ENCODE peak calls at places on chromosomes 6 and 20, in five cellular contexts. M is SK-N-SH, Z is HCT116, H is Karpas-422, U is tibial artery. E is an unnamed sample.

GRCh38 chr6:95517004-95517403 is 60.3 kb upstream of the MANEA start:
- DNase-seq in M (no peak), Z (no peak), H (no peak), U (no peak), E (peak; percentile 77)

GRCh38 chr20:58649288-58650180 is 1.5 kb upstream of the STX16 start:
- DNase-seq in M (no peak), Z (no peak), H (no peak), U (no peak), E (peak; percentile 77)

GRCh38 chr6:130655586-130655985 is 171.6 kb upstream of the SMLR1 start:
- DNase-seq in M (no peak), Z (no peak), H (no peak), U (no peak), E (no peak)

GRCh38 chr20:43178079-43178478 is 11.6 kb downstream of the PTPRT start:
- DNase-seq in M (no peak), Z (no peak), H (no peak), U (no peak), E (no peak)

GRCh38 chr20:36262440-36262839 is 26.2 kb downstream of the AAR2 start:
- DNase-seq in M (no peak), Z (no peak), H (no peak), U (no peak), E (no peak)

GRCh38 chr6:37667050-37667814 is 30.5 kb downstream of the MDGA1 start:
- DNase-seq in M (no peak), Z (no peak), H (no peak), U (no peak), E (no peak)

GRCh38 chr6:106609699-106610098 is 19.6 kb downstream of the RTN4IP1 start:
- DNase-seq in M (peak; percentile 39), Z (peak; percentile 21), H (peak; percentile 84), U (no peak), E (peak; percentile 69)

GRCh38 chr6:45903959-45904358 is 111.7 kb downstream of the CLIC5 start:
- DNase-seq in M (no peak), Z (no peak), H (no peak), U (no peak), E (no peak)

GRCh38 chr6:82415820-82416219 is 52.2 kb downstream of the TPBG start:
- DNase-seq in M (no peak), Z (no peak), H (no peak), U (no peak), E (no peak)

GRCh38 chr6:156798091-156798735 is 21.0 kb downstream of the ARID1B start:
- DNase-seq in M (no peak), Z (no peak), H (no peak), U (no peak), E (peak; percentile 39)

GRCh38 chr6:44432726-44433125 is 45.2 kb downstream of the CDC5L start:
- DNase-seq in M (no peak), Z (no peak), H (no peak), U (no peak), E (no peak)

GRCh38 chr6:35152067-35152707 is 11.0 kb upstream of the TCP11 start:
- DNase-seq in M (no peak), Z (peak; percentile 7), H (no peak), U (no peak), E (no peak)

GRCh38 chr20:58705525-58705924 is 12.9 kb downstream of the NPEPL1 start:
- DNase-seq in M (peak; percentile 27), Z (no peak), H (no peak), U (no peak), E (no peak)

GRCh38 chr6:83514877-83515466 is 2.6 kb downstream of the PRSS35 start:
- DNase-seq in M (peak; percentile 50), Z (peak; percentile 57), H (peak; percentile 78), U (no peak), E (peak; percentile 69)

GRCh38 chr6:69392745-69393144 is 404.1 kb downstream of the LMBRD1 start:
- DNase-seq in M (no peak), Z (no peak), H (no peak), U (no peak), E (no peak)

GRCh38 chr6:3912366-3913076 is 63.3 kb downstream of the FAM50B start:
- DNase-seq in M (no peak), Z (no peak), H (no peak), U (no peak), E (peak; percentile 6)

GRCh38 chr6:162845972-162846371 is 118.2 kb downstream of the PACRG start:
- DNase-seq in M (no peak), Z (no peak), H (no peak), U (no peak), E (peak; percentile 70)

GRCh38 chr20:63212792-63213191 is 3.1 kb downstream of the YTHDF1 start:
- DNase-seq in M (no peak), Z (no peak), H (no peak), U (no peak), E (no peak)

GRCh38 chr6:28137458-28138020 is 4.1 kb upstream of the ZKSCAN8 start:
- DNase-seq in M (no peak), Z (no peak), H (peak; percentile 85), U (no peak), E (no peak)

GRCh38 chr6:13649393-13649792 is 34.3 kb downstream of the NOL7 start:
- DNase-seq in M (no peak), Z (no peak), H (no peak), U (no peak), E (no peak)

GRCh38 chr6:39843305-39844020 is 51.3 kb downstream of the DAAM2 start:
- DNase-seq in M (peak; percentile 36), Z (peak; percentile 4), H (no peak), U (no peak), E (no peak)

GRCh38 chr6:167795321-167795811 is 31.3 kb upstream of the AFDN start:
- DNase-seq in M (no peak), Z (no peak), H (no peak), U (no peak), E (no peak)

GRCh38 chr20:45911486-45912343 is at the start of gene PLTP:
- DNase-seq in M (peak; percentile 89), Z (no peak), H (peak; percentile 53), U (peak; percentile 88), E (peak; percentile 87)

GRCh38 chr6:138572200-138572875 is 73.0 kb upstream of the NHSL1 start:
- DNase-seq in M (no peak), Z (no peak), H (no peak), U (peak; percentile 71), E (peak; percentile 90)

GRCh38 chr6:117167520-117168271 is 97.7 kb upstream of the VGLL2 start:
- DNase-seq in M (no peak), Z (peak; percentile 6), H (no peak), U (no peak), E (peak; percentile 61)

GRCh38 chr6:20403766-20404640 is 2.3 kb downstream of the E2F3 start:
- DNase-seq in M (peak; percentile 66), Z (peak; percentile 12), H (peak; percentile 72), U (peak; percentile 70), E (peak; percentile 85)

GRCh38 chr20:35952480-35953410 is 1.6 kb downstream of the SCAND1 start:
- DNase-seq in M (no peak), Z (no peak), H (peak; percentile 75), U (no peak), E (no peak)

GRCh38 chr6:80508885-80509630 is 402.6 kb downstream of the BCKDHB start:
- DNase-seq in M (no peak), Z (no peak), H (no peak), U (no peak), E (no peak)

GRCh38 chr20:17421493-17421892 is 109.7 kb downstream of the BFSP1 start:
- DNase-seq in M (no peak), Z (no peak), H (no peak), U (no peak), E (no peak)

GRCh38 chr20:45174434-45175364 is at the start of gene PI3:
- DNase-seq in M (no peak), Z (no peak), H (no peak), U (no peak), E (no peak)

GRCh38 chr6:31007694-31008093 is 2.6 kb upstream of the MUC22 start:
- DNase-seq in M (no peak), Z (no peak), H (no peak), U (no peak), E (no peak)

GRCh38 chr20:1822564-1823420 is 72.4 kb upstream of the SIRPA start:
- DNase-seq in M (no peak), Z (no peak), H (no peak), U (peak; percentile 1), E (no peak)

GRCh38 chr6:68633654-68634502 is 1.2 kb upstream of the ADGRB3 start:
- DNase-seq in M (peak; percentile 12), Z (no peak), H (no peak), U (no peak), E (no peak)

GRCh38 chr20:8385247-8385646 is 253.2 kb downstream of the PLCB1 start:
- DNase-seq in M (no peak), Z (no peak), H (no peak), U (no peak), E (peak; percentile 84)

GRCh38 chr6:37303891-37304503 is 46.1 kb upstream of the TMEM217 start:
- DNase-seq in M (peak; percentile 50), Z (peak; percentile 10), H (peak; percentile 75), U (no peak), E (no peak)

DNA sequence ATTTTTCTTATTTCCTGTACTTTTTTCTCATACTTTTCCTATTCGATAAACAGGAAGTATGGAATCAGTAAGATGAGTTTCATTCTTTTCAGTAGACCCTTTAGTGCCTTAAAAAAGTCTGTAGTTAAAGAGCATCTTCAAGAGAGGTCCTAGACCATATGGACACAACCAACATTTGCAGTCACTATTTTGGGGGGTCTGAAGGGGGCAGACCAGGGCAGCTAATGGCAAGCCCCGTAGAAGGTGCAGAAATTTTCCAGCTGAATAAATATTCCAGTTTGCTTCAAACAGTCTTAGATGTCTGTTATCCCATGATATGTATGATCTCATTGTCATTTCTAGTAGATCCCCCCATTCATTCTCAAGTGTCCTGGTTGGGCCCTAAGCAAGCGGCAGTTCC is 52.8 kb downstream of the MAP3K5 start:
- DNase-seq in M (no peak), Z (no peak), H (no peak), U (no peak), E (no peak)
- H3K27ac ChIP-seq in M (no peak overlapping the region), Z (no peak overlapping the region), H (no peak overlapping the region), U (peak overlapping the region; percentile 75), E (no peak overlapping the region)

GRCh38 chr20:49483018-49483705 is 694 bp upstream of the KCNB1 start:
- DNase-seq in M (peak; percentile 75), Z (no peak), H (no peak), U (no peak), E (peak; percentile 78)
- H3K4me3 ChIP-seq in M (peak overlapping the region; percentile 65), Z (peak overlapping the region; percentile 28), H (no peak overlapping the region), U (peak overlapping the region; percentile 51), E (peak overlapping the region; percentile 69)

GRCh38 chr6:102402635-102403329 is 1009.3 kb downstream of the GRIK2 start:
- DNase-seq in M (no peak), Z (no peak), H (no peak), U (no peak), E (no peak)

DNA sequence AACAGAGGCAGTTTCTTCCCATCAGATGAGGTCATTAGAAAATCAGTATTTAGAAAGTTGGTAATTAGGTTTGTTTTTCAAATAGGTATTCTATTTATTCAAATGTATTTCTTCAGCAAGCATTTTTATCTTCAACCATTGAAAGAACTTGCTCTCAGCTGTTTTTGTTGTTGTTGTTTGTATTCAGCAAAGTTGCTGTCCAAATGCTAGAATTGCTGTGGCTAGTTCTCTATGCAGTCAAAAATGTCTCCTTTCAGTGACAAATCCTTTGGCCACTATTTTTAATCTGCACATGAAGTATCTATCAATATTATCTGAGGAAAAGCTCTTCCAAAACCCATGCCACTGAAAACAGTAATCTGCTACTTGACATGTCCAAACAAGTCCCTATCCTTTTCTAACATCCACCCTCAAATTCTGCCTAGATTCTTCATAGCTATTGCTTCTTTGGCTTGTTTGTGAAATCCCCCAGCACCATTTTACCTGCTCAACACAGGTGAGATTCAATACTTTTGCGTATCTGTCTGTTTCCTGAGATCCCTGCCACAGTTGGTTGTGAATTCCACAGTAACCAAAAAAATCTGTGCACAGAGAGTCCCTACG is 1005.4 kb downstream of the GRIK2 start:
- DNase-seq in M (no peak), Z (no peak), H (no peak), U (no peak), E (no peak)
- H3K27ac ChIP-seq in M (no peak overlapping the region), Z (no peak overlapping the region), H (no peak overlapping the region), U (no peak overlapping the region), E (no peak overlapping the region)

GRCh38 chr6:166307981-166308768 is at the start of gene PRR18:
- DNase-seq in M (peak; percentile 75), Z (no peak), H (no peak), U (no peak), E (peak; percentile 77)
- H3K4me3 ChIP-seq in M (peak within 1 kb of the TSS; percentile 40), Z (no peak within 1 kb of the TSS), H (peak within 1 kb of the TSS; percentile 12), U (peak within 1 kb of the TSS; percentile 43), E (peak within 1 kb of the TSS; percentile 66)

E was measured in endodermal cell.